ENCODE peak calls at places on chromosomes 5 and 9, in five cellular contexts. A is HCT116, H is neuronal stem cell, R is HepG2, G is mammary epithelial cell. E is an unnamed sample. For H3K4me1, the result is how much of the 10 kb centered on the place peaks cover.

GRCh38 chr9:132873403-132873802 is 4.7 kb downstream of the AK8 start:
- DNase-seq in A (no peak), H (no peak), R (no peak), G (no peak), E (no peak)

GRCh38 chr5:167934561-167934971 is 356.9 kb upstream of the WWC1 start:
- DNase-seq in A (no peak), H (no peak), R (no peak), G (peak), E (no peak)

GRCh38 chr5:90144625-90145327 is 264.8 kb downstream of the CETN3 start:
- DNase-seq in A (no peak), H (no peak), R (no peak), G (peak), E (peak)

GRCh38 chr9:84959339-84959738 is 289.8 kb downstream of the NTRK2 start:
- DNase-seq in A (no peak), H (no peak), R (no peak), G (no peak), E (no peak)

GRCh38 chr5:123670981-123671557 is 159.1 kb downstream of the CSNK1G3 start:
- DNase-seq in A (peak), H (peak), R (peak), G (peak), E (peak)

GRCh38 chr9:121962421-121962820 is 130.7 kb downstream of the TTLL11 start:
- DNase-seq in A (no peak), H (no peak), R (no peak), G (peak), E (no peak)

GRCh38 chr5:991472-992267 is 16.9 kb upstream of the NKD2 start:
- DNase-seq in A (no peak), H (no peak), R (no peak), G (no peak), E (no peak)

GRCh38 chr5:72246239-72246580 is 73.8 kb downstream of the MRPS27 start:
- DNase-seq in A (no peak), H (no peak), R (no peak), G (no peak), E (peak)

GRCh38 chr9:77588319-77588937 is 59.7 kb downstream of the GNA14 start:
- DNase-seq in A (no peak), H (peak), R (no peak), G (peak), E (peak)

GRCh38 chr5:146048994-146049703 is 56.2 kb downstream of the PLAC8L1 start:
- DNase-seq in A (peak), H (peak), R (peak), G (peak), E (peak)

GRCh38 chr9:127923771-127924170 is 6.8 kb downstream of the PIP5KL1 start:
- DNase-seq in A (peak), H (no peak), R (no peak), G (peak), E (peak)

GRCh38 chr9:127920794-127921193 is 4.0 kb upstream of the ST6GALNAC4 start:
- DNase-seq in A (no peak), H (no peak), R (no peak), G (no peak), E (no peak)

GRCh38 chr9:127921592-127922120 is 4.8 kb upstream of the ST6GALNAC4 start:
- DNase-seq in A (no peak), H (no peak), R (no peak), G (no peak), E (peak)

GRCh38 chr9:127924736-127925444 is 5.7 kb downstream of the PIP5KL1 start:
- DNase-seq in A (no peak), H (no peak), R (no peak), G (no peak), E (no peak)

DNA sequence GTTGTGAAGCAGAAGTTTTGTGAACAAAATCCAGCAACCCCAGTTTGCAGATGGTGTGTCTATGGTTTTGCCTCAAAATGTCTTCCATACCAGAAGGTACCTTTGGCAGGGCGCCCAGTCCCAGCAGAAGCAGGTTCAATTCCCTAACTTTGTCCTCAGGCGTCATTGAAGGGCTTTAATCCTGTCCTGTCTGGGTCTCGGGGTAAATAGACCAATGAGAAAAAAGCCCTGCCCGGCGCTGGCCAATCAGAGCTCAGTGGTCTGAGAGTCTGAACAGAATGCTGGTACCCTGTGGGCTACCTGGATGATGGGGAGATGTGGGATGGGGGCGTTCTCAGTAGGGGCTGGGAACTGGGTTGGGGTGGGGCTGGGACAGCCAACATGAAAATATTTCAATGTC is 6.2 kb upstream of the ST6GALNAC4 start:
- DNase-seq in A (no peak), H (no peak), R (no peak), G (no peak), E (no peak)
- H3K9ac ChIP-seq in A (peak), H (peak), R (no peak), G (no peak), E (peak)

DNA sequence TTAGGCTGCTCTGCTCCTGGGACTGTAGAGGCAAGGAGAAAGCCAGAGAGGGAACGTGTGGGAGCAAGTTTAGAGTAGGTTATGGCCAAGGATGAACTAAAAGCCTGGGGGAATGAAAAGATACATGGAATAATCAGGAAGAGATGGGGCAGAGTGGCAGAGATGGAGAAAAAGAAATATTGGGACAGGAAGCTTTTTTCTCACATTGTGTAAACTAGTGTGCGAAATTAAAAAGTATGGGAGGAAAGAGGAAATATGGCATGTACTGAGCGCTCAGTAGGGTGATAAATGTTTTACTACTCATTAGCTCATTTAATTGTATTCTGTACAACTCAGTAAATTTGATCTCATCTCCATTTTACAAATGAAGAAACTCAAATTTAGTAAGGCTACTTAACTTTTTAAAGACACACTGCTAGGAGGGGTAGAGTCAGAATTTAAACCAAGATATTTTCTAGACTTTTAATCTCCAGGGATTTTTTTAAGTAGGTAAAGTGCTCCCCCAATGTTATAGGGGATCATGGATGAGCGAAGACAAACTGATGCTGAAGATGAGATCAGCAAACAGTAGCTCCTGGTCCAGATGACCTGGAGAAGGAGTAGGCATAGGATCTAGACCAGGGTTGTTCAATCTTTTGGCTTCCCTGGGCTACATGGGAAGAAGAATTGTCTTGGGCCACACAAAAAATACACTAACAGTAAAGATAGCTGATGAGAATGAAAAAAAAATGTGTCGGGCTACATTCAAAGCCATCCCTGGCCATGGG is 30.8 kb downstream of the ALDH1A1 start:
- DNase-seq in A (no peak), H (no peak), R (no peak), G (peak), E (no peak)
- H3K4me3 ChIP-seq in A (no peak), H (no peak), R (no peak), G (no peak), E (no peak)

DNA sequence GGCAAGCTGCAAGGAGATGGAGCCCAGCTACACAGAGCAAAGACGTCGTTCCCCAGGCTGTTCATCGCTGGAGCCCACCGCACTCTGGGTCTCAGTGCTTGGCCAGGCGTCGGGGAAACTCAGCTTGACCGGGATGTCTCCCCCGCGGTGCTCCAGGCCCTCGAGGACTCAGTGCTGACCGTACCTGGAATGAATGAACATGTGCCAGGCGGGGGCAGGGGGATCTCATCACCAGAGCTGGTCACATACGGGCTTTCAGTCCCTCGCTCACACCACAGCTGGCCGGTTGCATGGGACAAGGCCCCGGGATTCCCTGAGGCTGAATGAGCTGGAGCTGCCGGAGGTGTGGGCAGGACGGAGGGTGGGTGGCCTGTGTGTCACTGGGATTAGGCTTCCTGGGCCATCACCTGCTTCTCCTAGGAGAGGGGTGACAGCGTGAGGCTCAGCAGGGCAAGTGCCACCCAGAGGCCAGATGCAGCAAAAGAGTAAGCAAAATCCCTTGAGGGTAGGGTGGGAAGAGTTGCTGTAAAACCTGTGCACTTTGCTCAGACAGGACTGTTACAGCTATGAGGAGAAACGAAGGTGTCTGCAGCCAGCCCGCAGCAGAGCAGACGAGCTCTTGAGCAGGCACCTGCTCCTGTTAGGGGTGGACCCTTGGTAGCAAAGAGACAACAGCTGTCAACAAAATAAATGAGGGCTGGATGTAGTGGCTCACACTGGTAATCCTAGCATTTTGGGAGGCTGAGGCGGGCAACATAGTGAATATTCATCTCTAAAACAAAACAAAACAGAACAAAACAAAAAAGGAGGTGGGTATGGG is 70.7 kb upstream of the RAPGEF1 start:
- DNase-seq in A (no peak), H (no peak), R (no peak), G (no peak), E (no peak)
- H3K4me1 ChIP-seq in A (under half), H (under half), R (under half), G (under half), E (under half)

DNA sequence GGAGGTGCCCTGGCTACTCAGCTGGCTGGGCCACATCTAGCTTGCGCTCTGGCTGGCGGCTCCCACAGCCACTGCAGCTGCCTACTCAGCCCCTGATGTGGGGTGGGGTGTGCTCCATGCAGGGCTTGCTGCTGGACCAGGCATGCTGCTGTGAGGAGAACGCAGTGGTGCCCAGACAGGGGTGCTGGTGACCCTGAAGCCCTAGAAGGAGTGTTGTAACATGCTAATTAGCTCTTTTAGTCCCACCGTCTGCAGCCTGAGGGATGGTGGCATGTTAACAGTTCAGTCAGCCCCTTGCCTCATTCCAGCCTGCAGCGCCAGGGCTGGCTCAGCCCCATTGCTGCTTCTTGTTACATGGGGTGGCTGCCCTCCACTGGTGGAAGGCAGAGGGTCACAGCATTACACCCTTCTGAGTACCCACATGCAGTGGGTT is 642.3 kb downstream of the DMRTA1 start:
- DNase-seq in A (no peak), H (peak), R (no peak), G (no peak), E (no peak)
- H3K9ac ChIP-seq in A (no peak), H (peak), R (no peak), G (no peak), E (no peak)

DNA sequence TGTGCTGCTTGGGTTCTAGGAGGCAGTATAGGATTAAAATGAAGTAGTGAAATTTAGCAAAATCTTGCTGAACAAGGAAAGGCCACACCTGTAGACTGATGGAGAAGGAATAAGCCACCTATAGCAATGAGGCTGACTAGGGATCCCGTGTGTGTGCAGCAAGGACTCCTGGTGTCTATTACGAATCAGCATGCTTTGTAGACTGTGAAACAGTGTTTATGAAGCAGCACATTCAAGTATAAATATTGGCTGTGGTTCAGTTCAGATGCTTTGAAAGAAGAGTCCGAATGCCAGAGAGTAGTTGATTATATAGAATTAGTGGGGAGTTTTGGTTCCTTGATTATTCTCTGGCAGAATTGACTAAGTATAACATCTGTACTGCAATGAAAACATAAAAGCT is 41.8 kb downstream of the CAST start:
- DNase-seq in A (no peak), H (no peak), R (no peak), G (no peak), E (peak)
- H3K4me3 ChIP-seq in A (peak), H (no peak), R (peak), G (peak), E (peak)

GRCh38 chr5:158951951-158952545 is 147.7 kb downstream of the EBF1 start:
- DNase-seq in A (no peak), H (no peak), R (no peak), G (no peak), E (no peak)

GRCh38 chr5:158953929-158954534 is 145.7 kb downstream of the EBF1 start:
- DNase-seq in A (no peak), H (no peak), R (no peak), G (no peak), E (no peak)

GRCh38 chr5:158948376-158948775 is 151.3 kb downstream of the EBF1 start:
- DNase-seq in A (no peak), H (no peak), R (no peak), G (no peak), E (no peak)

GRCh38 chr5:158952951-158953350 is 146.8 kb downstream of the EBF1 start:
- DNase-seq in A (no peak), H (no peak), R (no peak), G (no peak), E (peak)

DNA sequence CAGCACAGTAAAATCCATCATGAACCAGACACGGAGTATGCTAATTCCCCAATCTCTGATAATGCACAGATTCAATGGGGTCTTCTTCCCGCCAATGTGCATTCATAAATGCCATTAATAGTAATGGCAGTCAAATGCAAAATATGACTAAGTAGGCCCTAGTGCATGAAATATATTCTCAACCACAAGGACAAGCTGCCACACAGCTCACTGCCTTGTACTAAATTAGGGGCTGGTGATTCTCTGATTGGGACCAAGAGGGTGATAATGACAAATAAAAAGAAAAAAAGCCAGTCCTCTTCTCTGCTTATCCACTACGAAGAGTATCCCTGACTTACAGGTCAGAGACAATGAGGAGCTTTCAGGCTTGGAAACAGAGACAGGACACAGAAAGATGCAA is 148.3 kb downstream of the EBF1 start:
- DNase-seq in A (no peak), H (peak), R (no peak), G (no peak), E (no peak)
- H3K4me1 ChIP-seq in A (under half), H (under half), R (under half), G (under half), E (under half)